ENCODE peak calls at places on chromosomes 4 and X, in seven cellular contexts. K is fibroblast of lung, O is PC-3, H is DND-41, B is PC-9, L is neural progenitor cell, D is mammary epithelial cell. W is an unnamed sample.
A peak's percentile ranks its signal among the peaks of the same experiment; 100 is the strongest.

GRCh38 chr4:185139736-185140135 is 3.3 kb upstream of the SLC25A4 start:
- DNase-seq in D (peak; percentile 14), H (no peak), K (no peak), L (no peak), B (no peak), O (no peak), W (no peak)

GRCh38 chrX:81120936-81121351 is 80.8 kb downstream of the HMGN5 start:
- DNase-seq in H (no peak), B (peak; percentile 37), D (peak; percentile 50), K (peak; percentile 49), L (peak; percentile 78), O (peak; percentile 62), W (no peak)

GRCh38 chr4:108683479-108683878 is 33.1 kb downstream of the OSTC start:
- DNase-seq in B (no peak), L (peak; percentile 40), D (peak; percentile 16), H (no peak), K (peak; percentile 57), O (peak; percentile 49), W (no peak)

GRCh38 chr4:187451776-187452175 is 543.8 kb upstream of the ZFP42 start:
- DNase-seq in O (no peak), B (no peak), H (no peak), D (no peak), K (no peak), L (no peak), W (no peak)

GRCh38 chr4:153643406-153644016 is 40.6 kb upstream of the TLR2 start:
- DNase-seq in D (peak; percentile 54), B (no peak), K (peak; percentile 48), L (peak; percentile 11), H (no peak), O (peak; percentile 60), W (no peak)

GRCh38 chrX:72258174-72258573 is 18.9 kb downstream of the RPS4X start:
- DNase-seq in H (no peak), K (peak; percentile 78), O (peak; percentile 50), L (no peak), B (no peak), D (no peak), W (no peak)

GRCh38 chr4:54840430-54840829 is 182.7 kb downstream of the KIT start:
- DNase-seq in O (no peak), H (no peak), K (no peak), L (no peak), D (no peak), B (no peak), W (no peak)

GRCh38 chr4:55851885-55852284 is 1.6 kb upstream of the EXOC1 start:
- DNase-seq in D (peak; percentile 80), L (no peak), B (peak; percentile 17), H (no peak), K (no peak), O (peak; percentile 11), W (peak; percentile 85)

GRCh38 chr4:128451270-128451905 is 163.8 kb upstream of the PGRMC2 start:
- DNase-seq in K (peak; percentile 65), O (peak; percentile 19), B (no peak), D (no peak), L (no peak), H (no peak), W (no peak)

GRCh38 chrX:1316527-1316926 is 20.1 kb upstream of the IL3RA start:
- DNase-seq in O (no peak), H (no peak), L (no peak), K (no peak), B (no peak), D (no peak), W (no peak)

GRCh38 chr4:78059524-78059889 is 2.4 kb downstream of the FRAS1 start:
- DNase-seq in B (peak; percentile 50), D (peak; percentile 68), L (peak; percentile 87), O (peak; percentile 84), K (peak; percentile 76), H (no peak), W (peak; percentile 42)

GRCh38 chrX:86016189-86016588 is 31.2 kb downstream of the CHM start:
- DNase-seq in D (no peak), L (no peak), B (no peak), K (no peak), H (no peak), O (no peak), W (no peak)

GRCh38 chrX:83845397-83845796 is 15.5 kb upstream of the CYLC1 start:
- DNase-seq in D (peak; percentile 11), O (peak; percentile 50), B (peak; percentile 0), K (peak; percentile 15), H (no peak), L (peak; percentile 53), W (no peak)

GRCh38 chr4:55920571-55920970 is 28.2 kb upstream of the CEP135 start:
- DNase-seq in D (no peak), K (no peak), H (no peak), L (no peak), B (no peak), O (no peak), W (no peak)

GRCh38 chrX:16479206-16479869 is 170.6 kb upstream of the S100G start:
- DNase-seq in K (peak; percentile 77), L (no peak), D (peak; percentile 92), H (no peak), B (no peak), O (peak; percentile 92), W (peak; percentile 62)

GRCh38 chrX:139203681-139204575 is 326.6 kb upstream of the F9 start:
- DNase-seq in B (no peak), L (peak; percentile 62), D (peak; percentile 9), H (no peak), O (peak; percentile 26), K (peak; percentile 37), W (no peak)

GRCh38 chrX:139204576-139204902 is 326.0 kb upstream of the F9 start:
- DNase-seq in H (no peak), O (no peak), L (no peak), D (no peak), K (no peak), B (no peak), W (no peak)

GRCh38 chrX:139200793-139201192 is 329.7 kb upstream of the F9 start:
- DNase-seq in O (peak; percentile 86), B (no peak), H (no peak), L (no peak), D (no peak), K (peak; percentile 64), W (no peak)

GRCh38 chrX:139201924-139202323 is 328.6 kb upstream of the F9 start:
- DNase-seq in O (peak; percentile 35), B (no peak), K (peak; percentile 25), H (no peak), D (no peak), L (no peak), W (no peak)

GRCh38 chrX:139202742-139203410 is 327.7 kb upstream of the F9 start:
- DNase-seq in B (no peak), L (peak; percentile 47), H (no peak), D (no peak), O (no peak), K (no peak), W (no peak)
- TF ChIP-seq EZH2 in B (no peak), L (no peak), H (no peak), D (no peak), O (no peak), K (no peak), W (no peak)

DNA sequence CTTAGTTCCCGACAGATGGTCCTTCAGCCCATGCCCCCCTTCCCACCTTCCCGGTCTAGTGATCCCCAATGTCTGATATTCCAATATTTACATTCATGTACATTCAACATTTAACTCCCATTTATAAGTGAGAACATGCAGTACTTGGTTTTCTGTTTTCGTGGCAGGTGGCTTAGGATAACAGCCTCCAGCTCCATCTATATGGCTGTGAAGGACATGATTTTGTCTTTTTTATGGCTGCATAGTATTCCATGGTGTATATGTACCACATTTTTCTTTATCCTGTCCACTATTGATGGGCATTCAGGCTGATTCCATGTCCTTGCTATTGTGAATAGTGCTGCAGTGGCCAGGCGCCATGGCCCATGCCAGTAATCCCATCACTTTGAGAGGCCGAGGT is 13.8 kb downstream of the RBM10 start:
- DNase-seq in B (no peak), K (no peak), O (no peak), D (no peak), L (no peak), H (no peak), W (no peak)
- H3K36me3 ChIP-seq in B (no peaks in the 10 kb centered on the region), K (peaks cover 7% of the 10 kb centered on the region), O (peaks cover 8% of the 10 kb centered on the region), D (peaks cover 6% of the 10 kb centered on the region), L (no peaks in the 10 kb centered on the region), H (peaks cover 34% of the 10 kb centered on the region), W (no peaks in the 10 kb centered on the region)

DNA sequence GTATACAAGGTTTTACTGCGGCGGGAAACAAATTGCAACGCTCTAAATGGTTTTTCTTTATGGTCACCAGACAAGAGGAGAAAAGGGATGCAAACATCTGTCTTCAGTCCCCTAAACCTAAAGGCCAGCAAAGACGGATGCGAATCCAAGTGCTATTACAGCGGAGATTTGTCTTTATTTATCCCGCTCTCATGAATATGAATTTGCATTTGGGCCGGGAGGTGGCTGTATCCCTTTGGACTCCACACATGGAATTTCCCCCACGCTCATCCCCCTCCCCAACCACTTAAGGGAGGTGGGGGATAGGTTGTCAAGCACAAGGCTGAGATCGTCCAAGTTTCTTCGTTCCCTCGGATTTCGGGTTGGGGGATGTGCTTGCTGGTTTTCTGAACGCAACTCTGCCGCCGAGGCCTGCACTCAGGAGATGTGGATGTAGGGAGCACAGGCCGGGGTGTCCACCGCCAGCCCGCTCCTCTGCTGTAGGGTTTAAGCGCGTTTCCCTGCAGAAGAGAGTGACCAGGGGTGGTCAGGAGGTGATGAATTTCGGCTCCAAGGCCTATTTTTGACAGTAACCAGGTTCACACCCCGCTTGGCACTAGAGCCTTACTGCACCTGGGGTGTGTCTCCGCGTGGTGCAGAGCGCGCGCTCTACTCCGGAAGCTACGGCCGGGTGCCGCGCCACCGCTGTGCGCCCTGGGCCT is 2.2 kb upstream of the PHOX2B start:
- DNase-seq in D (no peak), H (no peak), L (peak; percentile 58), K (no peak), O (no peak), B (no peak), W (no peak)
- TF ChIP-seq EZH2 in D (peak; percentile 68), H (no peak), L (peak; percentile 77), K (peak; percentile 61), O (no peak), B (no peak), W (peak; percentile 60)

GRCh38 chr4:2925931-2926860 is 37.0 kb downstream of the NOP14 start:
- DNase-seq in L (no peak), D (no peak), O (no peak), H (no peak), K (no peak), B (no peak), W (no peak)

GRCh38 chr4:2929469-2929868 is 33.7 kb downstream of the NOP14 start:
- DNase-seq in D (no peak), B (no peak), H (no peak), K (no peak), O (no peak), L (no peak), W (no peak)

GRCh38 chr4:2928242-2929155 is 34.7 kb downstream of the NOP14 start:
- DNase-seq in D (no peak), B (no peak), K (no peak), H (no peak), O (no peak), L (no peak), W (no peak)

GRCh38 chr4:2927016-2927695 is 36.0 kb downstream of the NOP14 start:
- DNase-seq in H (no peak), B (no peak), D (no peak), O (no peak), K (no peak), L (no peak), W (no peak)

DNA sequence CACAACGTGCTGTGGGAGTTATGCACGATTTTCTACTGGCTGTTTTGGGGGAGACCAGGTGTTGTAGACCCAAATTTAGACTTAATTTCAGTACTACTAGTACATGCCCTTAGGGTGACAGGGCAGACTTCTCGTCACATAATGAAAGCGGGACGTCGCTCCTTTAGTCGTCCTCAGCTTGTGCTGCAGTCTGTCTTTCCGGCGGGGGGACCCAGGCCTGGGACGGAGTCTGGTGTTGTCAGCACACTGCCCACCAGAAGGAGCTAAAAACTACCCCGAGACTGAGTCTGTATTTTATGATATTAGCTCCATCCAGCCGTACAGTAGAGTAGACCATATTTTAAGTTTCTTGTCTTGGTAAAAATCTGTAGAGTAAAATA is 35.5 kb downstream of the NOP14 start:
- DNase-seq in L (no peak), O (no peak), H (no peak), D (no peak), B (no peak), K (no peak), W (no peak)
- H3K36me3 ChIP-seq in L (no peaks in the 10 kb centered on the region), O (no peaks in the 10 kb centered on the region), H (peaks cover 91% of the 10 kb centered on the region), D (no peaks in the 10 kb centered on the region), B (no peaks in the 10 kb centered on the region), K (peaks cover 45% of the 10 kb centered on the region), W (peaks cover 36% of the 10 kb centered on the region)

W was measured in keratinocyte.